ENCODE peak calls at places on chromosome 7, in eight cellular contexts. One of them, this sample, is unnamed.

GRCh38 chr7:120981888-120982615 is 6.5 kb upstream of the CPED1 start:
- DNase-seq in stimulated activated CD4-positive, alpha-beta T cell treated with anti-CD3 and anti-CD28 coated beads, Interleukin-4, amount 100 ng/mL, for 1 hour: no peak
- DNase-seq in omental fat pad: no peak
- DNase-seq in astrocyte of the spinal cord: peak
- DNase-seq in stimulated activated CD8-positive, alpha-beta memory T cell treated with anti-CD3 and anti-CD28 coated beads, Interleukin-15, amount 100 ng/mL, for 24 hours: no peak
- DNase-seq in posterior cingulate gyrus: no peak
- DNase-seq in T-helper 1 cell: no peak
- DNase-seq in BE2C: no peak
- DNase-seq in this sample: no peak

GRCh38 chr7:137331378-137331777 is 12.2 kb downstream of the PTN start:
- DNase-seq in stimulated activated CD4-positive, alpha-beta T cell treated with anti-CD3 and anti-CD28 coated beads, Interleukin-4, amount 100 ng/mL, for 1 hour: no peak
- DNase-seq in omental fat pad: no peak
- DNase-seq in astrocyte of the spinal cord: peak
- DNase-seq in stimulated activated CD8-positive, alpha-beta memory T cell treated with anti-CD3 and anti-CD28 coated beads, Interleukin-15, amount 100 ng/mL, for 24 hours: no peak
- DNase-seq in posterior cingulate gyrus: no peak
- DNase-seq in T-helper 1 cell: no peak
- DNase-seq in BE2C: no peak
- DNase-seq in this sample: no peak

GRCh38 chr7:150856303-150857275 is 4.3 kb downstream of the AOC1 start:
- DNase-seq in stimulated activated CD4-positive, alpha-beta T cell treated with anti-CD3 and anti-CD28 coated beads, Interleukin-4, amount 100 ng/mL, for 1 hour: no peak
- DNase-seq in omental fat pad: no peak
- DNase-seq in astrocyte of the spinal cord: no peak
- DNase-seq in stimulated activated CD8-positive, alpha-beta memory T cell treated with anti-CD3 and anti-CD28 coated beads, Interleukin-15, amount 100 ng/mL, for 24 hours: no peak
- DNase-seq in posterior cingulate gyrus: no peak
- DNase-seq in T-helper 1 cell: no peak
- DNase-seq in BE2C: no peak
- DNase-seq in this sample: peak

GRCh38 chr7:19747740-19748339 is 25.6 kb downstream of the TMEM196 start:
- DNase-seq in stimulated activated CD4-positive, alpha-beta T cell treated with anti-CD3 and anti-CD28 coated beads, Interleukin-4, amount 100 ng/mL, for 1 hour: no peak
- DNase-seq in omental fat pad: no peak
- DNase-seq in astrocyte of the spinal cord: peak
- DNase-seq in stimulated activated CD8-positive, alpha-beta memory T cell treated with anti-CD3 and anti-CD28 coated beads, Interleukin-15, amount 100 ng/mL, for 24 hours: no peak
- DNase-seq in posterior cingulate gyrus: no peak
- DNase-seq in T-helper 1 cell: no peak
- DNase-seq in BE2C: no peak
- DNase-seq in this sample: no peak

GRCh38 chr7:14144109-14144508 is 154.6 kb upstream of the ETV1 start:
- DNase-seq in stimulated activated CD4-positive, alpha-beta T cell treated with anti-CD3 and anti-CD28 coated beads, Interleukin-4, amount 100 ng/mL, for 1 hour: no peak
- DNase-seq in omental fat pad: no peak
- DNase-seq in astrocyte of the spinal cord: no peak
- DNase-seq in stimulated activated CD8-positive, alpha-beta memory T cell treated with anti-CD3 and anti-CD28 coated beads, Interleukin-15, amount 100 ng/mL, for 24 hours: no peak
- DNase-seq in posterior cingulate gyrus: no peak
- DNase-seq in T-helper 1 cell: no peak
- DNase-seq in BE2C: no peak
- DNase-seq in this sample: no peak

GRCh38 chr7:98225913-98226614 is 14.8 kb downstream of the BHLHA15 start:
- DNase-seq in stimulated activated CD4-positive, alpha-beta T cell treated with anti-CD3 and anti-CD28 coated beads, Interleukin-4, amount 100 ng/mL, for 1 hour: no peak
- DNase-seq in omental fat pad: no peak
- DNase-seq in astrocyte of the spinal cord: no peak
- DNase-seq in stimulated activated CD8-positive, alpha-beta memory T cell treated with anti-CD3 and anti-CD28 coated beads, Interleukin-15, amount 100 ng/mL, for 24 hours: no peak
- DNase-seq in posterior cingulate gyrus: no peak
- DNase-seq in T-helper 1 cell: peak
- DNase-seq in BE2C: no peak
- DNase-seq in this sample: no peak

GRCh38 chr7:134420509-134421125 is 38.3 kb downstream of the AKR1B1 start:
- DNase-seq in stimulated activated CD4-positive, alpha-beta T cell treated with anti-CD3 and anti-CD28 coated beads, Interleukin-4, amount 100 ng/mL, for 1 hour: no peak
- DNase-seq in omental fat pad: no peak
- DNase-seq in astrocyte of the spinal cord: peak
- DNase-seq in stimulated activated CD8-positive, alpha-beta memory T cell treated with anti-CD3 and anti-CD28 coated beads, Interleukin-15, amount 100 ng/mL, for 24 hours: no peak
- DNase-seq in posterior cingulate gyrus: peak
- DNase-seq in T-helper 1 cell: no peak
- DNase-seq in BE2C: peak
- DNase-seq in this sample: no peak

GRCh38 chr7:77434570-77434969 is 18.4 kb upstream of the GSAP start:
- DNase-seq in stimulated activated CD4-positive, alpha-beta T cell treated with anti-CD3 and anti-CD28 coated beads, Interleukin-4, amount 100 ng/mL, for 1 hour: no peak
- DNase-seq in omental fat pad: no peak
- DNase-seq in astrocyte of the spinal cord: peak
- DNase-seq in stimulated activated CD8-positive, alpha-beta memory T cell treated with anti-CD3 and anti-CD28 coated beads, Interleukin-15, amount 100 ng/mL, for 24 hours: no peak
- DNase-seq in posterior cingulate gyrus: no peak
- DNase-seq in T-helper 1 cell: no peak
- DNase-seq in BE2C: no peak
- DNase-seq in this sample: no peak

GRCh38 chr7:158353606-158354570 is 233.7 kb downstream of the PTPRN2 start:
- DNase-seq in stimulated activated CD4-positive, alpha-beta T cell treated with anti-CD3 and anti-CD28 coated beads, Interleukin-4, amount 100 ng/mL, for 1 hour: no peak
- DNase-seq in omental fat pad: no peak
- DNase-seq in astrocyte of the spinal cord: no peak
- DNase-seq in stimulated activated CD8-positive, alpha-beta memory T cell treated with anti-CD3 and anti-CD28 coated beads, Interleukin-15, amount 100 ng/mL, for 24 hours: no peak
- DNase-seq in posterior cingulate gyrus: no peak
- DNase-seq in T-helper 1 cell: no peak
- DNase-seq in BE2C: peak
- DNase-seq in this sample: peak

GRCh38 chr7:141246426-141246825 is 172.6 kb downstream of the TMEM178B start:
- DNase-seq in stimulated activated CD4-positive, alpha-beta T cell treated with anti-CD3 and anti-CD28 coated beads, Interleukin-4, amount 100 ng/mL, for 1 hour: no peak
- DNase-seq in omental fat pad: no peak
- DNase-seq in astrocyte of the spinal cord: no peak
- DNase-seq in stimulated activated CD8-positive, alpha-beta memory T cell treated with anti-CD3 and anti-CD28 coated beads, Interleukin-15, amount 100 ng/mL, for 24 hours: no peak
- DNase-seq in posterior cingulate gyrus: no peak
- DNase-seq in T-helper 1 cell: no peak
- DNase-seq in BE2C: no peak
- DNase-seq in this sample: no peak

GRCh38 chr7:85159003-85159402 is 27.9 kb downstream of the SEMA3D start:
- DNase-seq in stimulated activated CD4-positive, alpha-beta T cell treated with anti-CD3 and anti-CD28 coated beads, Interleukin-4, amount 100 ng/mL, for 1 hour: no peak
- DNase-seq in omental fat pad: no peak
- DNase-seq in astrocyte of the spinal cord: no peak
- DNase-seq in stimulated activated CD8-positive, alpha-beta memory T cell treated with anti-CD3 and anti-CD28 coated beads, Interleukin-15, amount 100 ng/mL, for 24 hours: no peak
- DNase-seq in posterior cingulate gyrus: no peak
- DNase-seq in T-helper 1 cell: no peak
- DNase-seq in BE2C: no peak
- DNase-seq in this sample: no peak

GRCh38 chr7:130352335-130353074 is 7.9 kb downstream of the CPA5 start:
- DNase-seq in stimulated activated CD4-positive, alpha-beta T cell treated with anti-CD3 and anti-CD28 coated beads, Interleukin-4, amount 100 ng/mL, for 1 hour: no peak
- DNase-seq in omental fat pad: no peak
- DNase-seq in astrocyte of the spinal cord: peak
- DNase-seq in stimulated activated CD8-positive, alpha-beta memory T cell treated with anti-CD3 and anti-CD28 coated beads, Interleukin-15, amount 100 ng/mL, for 24 hours: no peak
- DNase-seq in posterior cingulate gyrus: peak
- DNase-seq in T-helper 1 cell: no peak
- DNase-seq in BE2C: no peak
- DNase-seq in this sample: no peak

GRCh38 chr7:106813705-106814305 is 51.3 kb upstream of the PIK3CG start:
- DNase-seq in stimulated activated CD4-positive, alpha-beta T cell treated with anti-CD3 and anti-CD28 coated beads, Interleukin-4, amount 100 ng/mL, for 1 hour: no peak
- DNase-seq in omental fat pad: no peak
- DNase-seq in astrocyte of the spinal cord: peak
- DNase-seq in stimulated activated CD8-positive, alpha-beta memory T cell treated with anti-CD3 and anti-CD28 coated beads, Interleukin-15, amount 100 ng/mL, for 24 hours: no peak
- DNase-seq in posterior cingulate gyrus: no peak
- DNase-seq in T-helper 1 cell: no peak
- DNase-seq in BE2C: no peak
- DNase-seq in this sample: no peak

GRCh38 chr7:36219429-36219828 is 66.4 kb downstream of the EEPD1 start:
- DNase-seq in stimulated activated CD4-positive, alpha-beta T cell treated with anti-CD3 and anti-CD28 coated beads, Interleukin-4, amount 100 ng/mL, for 1 hour: no peak
- DNase-seq in omental fat pad: no peak
- DNase-seq in astrocyte of the spinal cord: no peak
- DNase-seq in stimulated activated CD8-positive, alpha-beta memory T cell treated with anti-CD3 and anti-CD28 coated beads, Interleukin-15, amount 100 ng/mL, for 24 hours: no peak
- DNase-seq in posterior cingulate gyrus: no peak
- DNase-seq in T-helper 1 cell: no peak
- DNase-seq in BE2C: no peak
- DNase-seq in this sample: no peak

GRCh38 chr7:87380905-87381304 is 35.4 kb downstream of the CROT start:
- DNase-seq in stimulated activated CD4-positive, alpha-beta T cell treated with anti-CD3 and anti-CD28 coated beads, Interleukin-4, amount 100 ng/mL, for 1 hour: no peak
- DNase-seq in omental fat pad: no peak
- DNase-seq in astrocyte of the spinal cord: no peak
- DNase-seq in stimulated activated CD8-positive, alpha-beta memory T cell treated with anti-CD3 and anti-CD28 coated beads, Interleukin-15, amount 100 ng/mL, for 24 hours: no peak
- DNase-seq in posterior cingulate gyrus: no peak
- DNase-seq in T-helper 1 cell: no peak
- DNase-seq in BE2C: no peak
- DNase-seq in this sample: no peak

GRCh38 chr7:91517408-91517807 is 253.2 kb downstream of the FZD1 start:
- DNase-seq in stimulated activated CD4-positive, alpha-beta T cell treated with anti-CD3 and anti-CD28 coated beads, Interleukin-4, amount 100 ng/mL, for 1 hour: no peak
- DNase-seq in omental fat pad: no peak
- DNase-seq in astrocyte of the spinal cord: peak
- DNase-seq in stimulated activated CD8-positive, alpha-beta memory T cell treated with anti-CD3 and anti-CD28 coated beads, Interleukin-15, amount 100 ng/mL, for 24 hours: no peak
- DNase-seq in posterior cingulate gyrus: no peak
- DNase-seq in T-helper 1 cell: no peak
- DNase-seq in BE2C: no peak
- DNase-seq in this sample: no peak

GRCh38 chr7:87456247-87456646 is 19.2 kb downstream of the ABCB4 start:
- DNase-seq in stimulated activated CD4-positive, alpha-beta T cell treated with anti-CD3 and anti-CD28 coated beads, Interleukin-4, amount 100 ng/mL, for 1 hour: no peak
- DNase-seq in omental fat pad: no peak
- DNase-seq in astrocyte of the spinal cord: no peak
- DNase-seq in stimulated activated CD8-positive, alpha-beta memory T cell treated with anti-CD3 and anti-CD28 coated beads, Interleukin-15, amount 100 ng/mL, for 24 hours: no peak
- DNase-seq in posterior cingulate gyrus: no peak
- DNase-seq in T-helper 1 cell: no peak
- DNase-seq in BE2C: no peak
- DNase-seq in this sample: no peak

GRCh38 chr7:4702961-4703512 is 20.9 kb downstream of the FOXK1 start:
- DNase-seq in stimulated activated CD4-positive, alpha-beta T cell treated with anti-CD3 and anti-CD28 coated beads, Interleukin-4, amount 100 ng/mL, for 1 hour: no peak
- DNase-seq in omental fat pad: no peak
- DNase-seq in astrocyte of the spinal cord: no peak
- DNase-seq in stimulated activated CD8-positive, alpha-beta memory T cell treated with anti-CD3 and anti-CD28 coated beads, Interleukin-15, amount 100 ng/mL, for 24 hours: no peak
- DNase-seq in posterior cingulate gyrus: no peak
- DNase-seq in T-helper 1 cell: no peak
- DNase-seq in BE2C: peak
- DNase-seq in this sample: no peak

GRCh38 chr7:157690833-157691382 is 354.1 kb downstream of the DNAJB6 start:
- DNase-seq in stimulated activated CD4-positive, alpha-beta T cell treated with anti-CD3 and anti-CD28 coated beads, Interleukin-4, amount 100 ng/mL, for 1 hour: no peak
- DNase-seq in omental fat pad: no peak
- DNase-seq in astrocyte of the spinal cord: peak
- DNase-seq in stimulated activated CD8-positive, alpha-beta memory T cell treated with anti-CD3 and anti-CD28 coated beads, Interleukin-15, amount 100 ng/mL, for 24 hours: no peak
- DNase-seq in posterior cingulate gyrus: peak
- DNase-seq in T-helper 1 cell: no peak
- DNase-seq in BE2C: no peak
- DNase-seq in this sample: no peak

GRCh38 chr7:44906980-44907379 is 21.6 kb upstream of the PURB start:
- DNase-seq in stimulated activated CD4-positive, alpha-beta T cell treated with anti-CD3 and anti-CD28 coated beads, Interleukin-4, amount 100 ng/mL, for 1 hour: no peak
- DNase-seq in omental fat pad: no peak
- DNase-seq in astrocyte of the spinal cord: no peak
- DNase-seq in stimulated activated CD8-positive, alpha-beta memory T cell treated with anti-CD3 and anti-CD28 coated beads, Interleukin-15, amount 100 ng/mL, for 24 hours: no peak
- DNase-seq in posterior cingulate gyrus: no peak
- DNase-seq in T-helper 1 cell: no peak
- DNase-seq in BE2C: no peak
- DNase-seq in this sample: no peak

GRCh38 chr7:16786257-16786656 is 18.5 kb downstream of the AGR2 start:
- DNase-seq in stimulated activated CD4-positive, alpha-beta T cell treated with anti-CD3 and anti-CD28 coated beads, Interleukin-4, amount 100 ng/mL, for 1 hour: no peak
- DNase-seq in omental fat pad: no peak
- DNase-seq in astrocyte of the spinal cord: no peak
- DNase-seq in stimulated activated CD8-positive, alpha-beta memory T cell treated with anti-CD3 and anti-CD28 coated beads, Interleukin-15, amount 100 ng/mL, for 24 hours: no peak
- DNase-seq in posterior cingulate gyrus: no peak
- DNase-seq in T-helper 1 cell: no peak
- DNase-seq in BE2C: no peak
- DNase-seq in this sample: no peak

This sample was measured in activated CD8-positive, alpha-beta memory T cell treated with anti-CD3 and anti-CD28 coated beads for 24 hours.